ENCODE peak calls at places on chromosomes 5 and 9, in four cellular contexts. F is K562, U is HepG2, Q is H1. J is an unnamed sample.

GRCh38 chr5:157862183-157862851 is 3.4 kb upstream of the CLINT1 start:
- DNase-seq in F (no peak), Q (no peak), U (no peak), J (no peak)

GRCh38 chr9:128151343-128152132 is 2.3 kb downstream of the LCN2 start:
- DNase-seq in F (peak), Q (no peak), U (no peak), J (no peak)

GRCh38 chr9:19782005-19782404 is 6.8 kb downstream of the SLC24A2 start:
- DNase-seq in Q (no peak), F (no peak), U (no peak), J (peak)

GRCh38 chr5:80921026-80921425 is 39.1 kb upstream of the RASGRF2 start:
- DNase-seq in U (peak), Q (no peak), F (no peak), J (no peak)

GRCh38 chr9:24258626-24259025 is 287.1 kb downstream of the IZUMO3 start:
- DNase-seq in Q (no peak), F (no peak), U (no peak), J (no peak)

GRCh38 chr9:110626109-110626829 is 42.3 kb upstream of the MUSK start:
- DNase-seq in Q (no peak), F (no peak), U (no peak), J (peak)

GRCh38 chr9:131585375-131585774 is 40.1 kb downstream of the PRRT1B start:
- DNase-seq in U (no peak), F (no peak), Q (no peak), J (no peak)

GRCh38 chr9:77846957-77847574 is 184.5 kb downstream of the GNAQ start:
- DNase-seq in U (no peak), F (no peak), Q (no peak), J (peak)

GRCh38 chr5:125038477-125038876 is 292.0 kb upstream of the ZNF608 start:
- DNase-seq in F (no peak), U (no peak), Q (no peak), J (no peak)

GRCh38 chr5:77971965-77972544 is 195.9 kb upstream of the TBCA start:
- DNase-seq in U (no peak), Q (no peak), F (no peak), J (peak)
- TF ChIP-seq JUN in U (no peak), Q (no peak), F (no peak), J (no peak)

DNA sequence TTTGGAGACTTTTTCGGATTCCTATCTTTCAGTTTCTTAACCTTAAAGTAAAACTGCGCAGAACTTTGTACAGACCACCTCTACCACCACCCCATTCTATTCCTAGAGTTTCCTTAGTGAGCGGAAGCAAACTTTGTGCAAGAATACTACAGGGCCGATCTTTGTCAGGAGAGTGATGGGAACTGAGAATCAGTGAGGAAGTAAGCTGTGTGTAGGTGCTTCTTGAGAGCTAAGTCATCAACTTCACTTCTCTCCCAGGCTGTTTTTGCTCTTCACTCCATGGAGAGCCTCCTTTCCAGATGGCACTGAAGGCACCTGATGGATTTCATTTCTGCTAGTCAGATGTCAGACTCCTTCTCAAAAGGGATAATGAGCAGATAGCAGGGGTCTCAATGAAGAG is 127.3 kb downstream of the SPATA31D1 start:
- DNase-seq in Q (no peak), U (no peak), F (no peak), J (no peak)
- H2AFZ ChIP-seq in Q (peak), U (no peak), F (no peak), J (no peak)

GRCh38 chr5:143887901-143888648 is 76.1 kb downstream of the HMHB1 start:
- DNase-seq in U (no peak), Q (no peak), F (no peak), J (peak)
- TF ChIP-seq JUN in U (no peak), Q (no peak), F (no peak), J (no peak)

DNA sequence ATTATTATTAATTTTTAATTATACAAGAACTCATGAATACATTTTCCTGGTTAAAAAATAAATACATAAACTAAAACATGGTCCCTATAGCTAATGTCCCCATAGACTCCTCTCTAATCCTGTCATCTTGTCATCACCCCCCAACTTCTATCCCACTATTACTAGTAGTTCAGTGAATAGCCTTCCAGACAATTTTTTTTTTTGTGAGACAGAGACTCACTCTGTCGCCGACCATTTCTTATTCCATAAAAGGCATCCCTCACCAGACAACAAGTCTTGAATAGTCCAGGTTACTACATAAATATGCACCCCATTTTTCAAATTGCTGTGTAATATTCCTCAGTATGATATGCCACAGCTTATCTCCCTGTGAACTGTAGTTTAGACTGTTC is 6.5 kb upstream of the ABLIM3 start:
- DNase-seq in F (no peak), Q (no peak), U (no peak), J (no peak)
- H2AFZ ChIP-seq in F (no peak), Q (no peak), U (no peak), J (no peak)

GRCh38 chr5:10686890-10687289 is 74.1 kb downstream of the DAP start:
- DNase-seq in F (no peak), U (no peak), Q (no peak), J (no peak)

GRCh38 chr5:10688651-10689171 is 72.3 kb downstream of the DAP start:
- DNase-seq in Q (no peak), U (no peak), F (no peak), J (no peak)

GRCh38 chr5:10690460-10690859 is 70.6 kb downstream of the DAP start:
- DNase-seq in U (no peak), Q (no peak), F (no peak), J (no peak)

GRCh38 chr5:10691826-10692785 is 68.9 kb downstream of the DAP start:
- DNase-seq in F (no peak), U (no peak), Q (no peak), J (no peak)

DNA sequence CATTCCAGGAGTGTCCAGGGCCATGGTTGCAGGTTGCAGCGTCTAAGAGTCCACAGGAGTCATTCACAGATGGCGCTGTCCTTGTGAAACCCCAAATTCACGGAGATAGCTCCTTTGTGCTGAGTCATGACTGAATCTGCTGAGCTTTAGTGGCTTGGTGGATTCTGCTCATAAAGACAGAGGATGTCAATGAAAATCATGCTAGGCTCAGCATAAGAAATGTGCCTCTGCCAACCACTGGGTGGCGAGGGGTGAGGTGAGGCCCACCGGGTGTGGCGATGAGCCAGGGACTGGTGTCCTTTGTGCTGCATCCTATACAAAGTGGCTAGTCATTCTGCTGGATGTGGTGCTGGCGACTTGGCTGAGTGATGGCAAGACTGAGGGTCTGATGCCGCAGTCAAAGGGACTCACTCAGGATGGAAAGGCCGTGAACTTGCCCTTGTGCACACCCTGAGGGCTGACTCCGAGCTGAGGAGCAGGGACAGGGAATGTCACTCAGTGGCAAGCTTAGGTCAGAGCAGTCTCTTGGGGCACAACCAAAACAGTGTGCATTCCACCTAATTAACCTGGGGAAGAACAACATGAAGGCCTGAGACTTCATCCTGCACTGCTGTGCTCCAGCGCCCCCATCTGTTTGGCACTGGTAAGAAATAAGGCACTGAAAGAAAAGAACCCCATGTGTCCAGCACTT is 71.5 kb downstream of the DAP start:
- DNase-seq in U (no peak), Q (no peak), F (peak), J (peak)
- TF ChIP-seq JUN in U (no peak), Q (no peak), F (no peak), J (no peak)

GRCh38 chr9:109272045-109272444 is 48.8 kb downstream of the EPB41L4B start:
- DNase-seq in Q (no peak), U (no peak), F (no peak), J (no peak)
- H2AFZ ChIP-seq in Q (no peak), U (no peak), F (no peak), J (no peak)

GRCh38 chr9:133506653-133507038 is 18.1 kb downstream of the MYMK start:
- DNase-seq in Q (no peak), F (no peak), U (peak), J (no peak)
- TF ChIP-seq JUN in Q (no peak), F (no peak), U (no peak), J (no peak)

GRCh38 chr5:167699434-167699833 is 592.0 kb upstream of the WWC1 start:
- DNase-seq in U (no peak), Q (peak), F (no peak), J (peak)
- H2AFZ ChIP-seq in U (no peak), Q (no peak), F (no peak), J (no peak)

DNA sequence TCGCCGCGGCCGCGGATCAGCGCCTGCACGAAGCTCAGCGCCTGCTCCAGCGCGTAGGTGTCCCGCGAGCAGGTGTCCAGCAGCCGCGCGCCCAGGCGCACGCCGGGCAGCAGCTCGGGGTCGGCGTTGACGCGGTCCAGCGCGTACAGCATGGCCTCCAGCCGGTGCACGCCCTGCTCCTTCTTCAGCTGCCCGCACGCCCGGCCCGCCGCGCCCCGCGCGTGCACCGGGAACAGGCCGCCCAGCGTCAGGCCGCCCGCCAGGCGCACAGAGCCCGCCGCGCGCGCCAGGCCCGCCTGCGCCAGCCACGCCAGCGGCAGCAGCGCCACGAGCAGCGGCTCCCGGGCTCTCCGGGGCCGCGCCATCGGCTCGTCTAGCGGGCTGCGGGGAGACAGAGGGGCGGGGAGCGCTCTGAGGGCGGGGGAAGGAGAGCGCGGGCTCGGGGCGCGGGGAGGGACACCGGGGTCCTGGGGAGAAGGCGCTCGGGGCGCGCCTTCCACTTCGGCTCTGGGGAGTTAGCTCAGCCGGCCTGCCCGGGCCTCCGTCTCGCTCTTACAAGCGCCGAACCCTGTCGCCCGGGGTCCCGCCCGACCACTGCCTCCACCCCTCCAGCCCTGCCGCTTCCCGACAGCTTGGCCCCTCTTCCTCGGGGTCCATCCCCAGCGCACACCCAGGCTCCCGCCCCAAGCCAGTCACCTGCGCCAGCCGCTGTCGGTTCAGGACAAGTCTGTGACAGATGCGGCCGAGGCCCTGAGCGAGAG is at the start of gene GRM6:
- DNase-seq in U (no peak), F (no peak), Q (no peak), J (no peak)
- TF ChIP-seq JUN in U (no peak), F (no peak), Q (no peak), J (no peak)

DNA sequence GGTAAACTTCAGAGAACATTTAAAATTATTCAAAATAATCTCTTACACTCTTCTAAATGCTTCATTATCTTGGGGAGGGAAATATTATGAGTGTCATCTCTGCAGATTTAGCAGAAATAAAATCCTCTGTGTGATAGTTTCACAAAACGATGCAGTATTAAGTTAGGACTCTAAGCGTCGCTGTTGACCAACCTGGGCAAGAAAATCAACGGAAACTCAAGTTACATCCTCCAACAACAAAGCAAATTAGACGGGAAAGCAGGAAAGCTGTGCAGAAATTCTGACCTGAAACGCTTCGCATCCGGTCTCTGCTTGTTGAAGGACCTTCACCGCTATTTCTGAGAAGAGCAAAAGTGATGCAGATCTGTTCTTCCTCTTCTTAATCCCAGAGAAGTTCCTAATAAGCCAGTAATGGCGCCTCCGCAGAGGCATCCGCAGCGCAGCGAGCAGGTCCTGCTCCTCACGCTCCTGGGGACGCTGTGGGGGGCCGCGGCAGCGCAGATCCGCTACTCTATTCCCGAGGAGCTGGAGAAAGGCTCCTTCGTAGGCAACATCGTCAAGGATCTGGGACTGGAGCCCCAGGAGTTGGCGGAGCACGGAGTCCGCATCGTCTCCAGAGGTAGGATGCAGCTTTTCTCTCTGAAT is at the start of gene PCDHGA6:
- DNase-seq in U (no peak), Q (no peak), F (no peak), J (peak)
- H2AFZ ChIP-seq in U (no peak), Q (no peak), F (peak), J (peak)

J was measured in endothelial cell of umbilical vein.